ENCODE peak calls at places on chromosomes 7 and 10, in five cellular contexts. L, M, Q, S and C are unnamed samples. For H3K4me1 and H3K27me3, the result is how much of the 10 kb centered on the place peaks cover.

GRCh38 chr10:84026821-84027257 is 112.5 kb upstream of the GHITM start:
- DNase-seq in M (no peak), L (peak), Q (no peak), S (peak), C (no peak)

GRCh38 chr7:35736725-35737124 is 41.8 kb upstream of the HERPUD2 start:
- DNase-seq in S (no peak), M (no peak), L (no peak), Q (no peak), C (no peak)

GRCh38 chr10:118832242-118832651 is 77.5 kb upstream of the CACUL1 start:
- DNase-seq in S (no peak), Q (no peak), M (peak), L (peak), C (no peak)

GRCh38 chr7:3159445-3159844 is 115.8 kb upstream of the CARD11 start:
- DNase-seq in Q (no peak), S (no peak), L (no peak), M (no peak), C (no peak)

GRCh38 chr7:85010306-85010705 is 176.6 kb downstream of the SEMA3D start:
- DNase-seq in Q (no peak), M (no peak), L (no peak), S (no peak), C (no peak)

GRCh38 chr10:117804470-117805011 is 242.2 kb downstream of the RAB11FIP2 start:
- DNase-seq in M (peak), S (no peak), L (peak), Q (no peak), C (no peak)

GRCh38 chr10:92502296-92502695 is 71.6 kb downstream of the IDE start:
- DNase-seq in S (no peak), M (no peak), L (no peak), Q (no peak), C (no peak)

GRCh38 chr7:154183482-154183881 is 131.3 kb downstream of the DPP6 start:
- DNase-seq in M (no peak), Q (no peak), L (peak), S (no peak), C (no peak)

GRCh38 chr7:36309716-36310115 is 79.9 kb upstream of the ANLN start:
- DNase-seq in Q (no peak), M (no peak), L (no peak), S (no peak), C (no peak)

DNA sequence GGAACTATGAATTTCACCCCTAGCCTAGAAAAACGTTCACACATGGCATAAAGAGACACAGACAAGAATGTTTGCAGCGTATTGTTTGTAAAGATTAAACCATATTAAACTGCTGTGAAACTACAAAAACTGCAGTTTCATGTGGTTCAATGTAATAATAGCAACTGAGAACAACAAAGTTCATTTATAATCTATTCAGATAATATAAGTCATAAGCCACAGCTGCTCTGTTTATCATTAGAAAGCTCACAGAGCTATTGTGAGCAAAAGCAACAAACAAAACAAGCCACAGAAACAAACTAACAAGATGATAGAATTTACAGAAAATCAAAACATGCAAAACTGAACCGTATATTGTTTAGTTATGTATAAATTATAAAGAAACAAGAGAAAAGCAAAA is 113.5 kb downstream of the AHR start:
- DNase-seq in S (no peak), M (no peak), L (no peak), Q (no peak), C (no peak)
- H3K4me1 ChIP-seq in S (under half), M (under half), L (under half), Q (under half), C (under half)

GRCh38 chr7:33932832-33933468 is 27.6 kb downstream of the BMPER start:
- DNase-seq in M (peak), Q (peak), S (peak), L (peak), C (peak)
- H3K27ac ChIP-seq in M (no peak), Q (no peak), S (no peak), L (no peak), C (no peak)

DNA sequence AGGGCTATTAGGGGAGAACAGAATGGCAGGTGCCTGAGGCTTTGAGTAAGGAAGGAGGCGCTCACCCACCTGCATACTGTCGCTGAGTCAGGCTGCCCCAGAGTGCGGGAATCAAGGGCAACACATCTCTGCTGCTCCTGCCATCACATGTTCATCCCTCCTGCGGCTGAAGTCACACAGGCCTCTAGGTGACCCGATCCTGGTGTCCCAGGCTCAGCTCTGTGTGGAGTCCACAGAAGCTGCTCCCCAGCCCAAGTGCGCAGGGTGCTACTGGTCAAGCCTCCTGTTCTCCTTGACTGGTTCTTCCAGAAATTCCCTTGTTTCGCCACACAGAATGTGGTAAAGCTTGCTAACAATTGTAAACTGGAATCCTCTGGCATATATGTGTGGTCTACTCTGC is 96.9 kb upstream of the IL6 start:
- DNase-seq in L (no peak), S (no peak), M (no peak), Q (no peak), C (no peak)
- H3K27me3 ChIP-seq in L (under half), S (under half), M (under half), Q (under half), C (under half)

GRCh38 chr10:32337343-32337742 is 9.6 kb downstream of the EPC1 start:
- DNase-seq in M (no peak), L (no peak), S (no peak), Q (no peak), C (no peak)

GRCh38 chr10:32338262-32338661 is 8.7 kb downstream of the EPC1 start:
- DNase-seq in M (no peak), S (no peak), L (no peak), Q (no peak), C (no peak)

GRCh38 chr10:32332299-32332750 is 14.6 kb downstream of the EPC1 start:
- DNase-seq in Q (peak), M (no peak), L (no peak), S (no peak), C (peak)

GRCh38 chr10:32331606-32332005 is 15.4 kb downstream of the EPC1 start:
- DNase-seq in Q (no peak), S (no peak), M (no peak), L (no peak), C (no peak)

DNA sequence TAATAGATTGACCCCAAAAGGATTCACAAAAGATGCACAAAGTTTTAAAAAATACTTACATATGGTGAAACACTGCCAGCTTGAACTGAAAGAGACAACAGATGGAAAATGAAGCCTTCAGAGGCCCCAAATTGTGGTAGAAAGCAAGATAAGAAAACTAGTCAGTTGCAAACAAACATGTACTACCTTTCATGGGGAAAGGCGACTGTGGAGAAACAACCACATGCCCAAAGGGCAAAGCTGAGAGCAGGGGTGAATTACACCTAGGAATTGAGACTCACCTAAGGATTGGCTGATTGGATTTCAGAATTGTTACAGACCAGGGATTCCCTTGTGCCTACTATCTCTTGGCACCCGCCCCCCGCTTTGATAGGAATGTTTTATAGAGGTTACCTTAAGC is 13.1 kb downstream of the EPC1 start:
- DNase-seq in Q (no peak), M (no peak), L (no peak), S (no peak), C (no peak)
- H3K4me1 ChIP-seq in Q (half or more), M (half or more), L (under half), S (under half), C (half or more)

GRCh38 chr10:96579133-96579532 is 7.7 kb downstream of the TM9SF3 start:
- DNase-seq in Q (no peak), M (no peak), L (no peak), S (no peak), C (no peak)
- H3K27ac ChIP-seq in Q (no peak), M (no peak), L (no peak), S (no peak), C (no peak)

DNA sequence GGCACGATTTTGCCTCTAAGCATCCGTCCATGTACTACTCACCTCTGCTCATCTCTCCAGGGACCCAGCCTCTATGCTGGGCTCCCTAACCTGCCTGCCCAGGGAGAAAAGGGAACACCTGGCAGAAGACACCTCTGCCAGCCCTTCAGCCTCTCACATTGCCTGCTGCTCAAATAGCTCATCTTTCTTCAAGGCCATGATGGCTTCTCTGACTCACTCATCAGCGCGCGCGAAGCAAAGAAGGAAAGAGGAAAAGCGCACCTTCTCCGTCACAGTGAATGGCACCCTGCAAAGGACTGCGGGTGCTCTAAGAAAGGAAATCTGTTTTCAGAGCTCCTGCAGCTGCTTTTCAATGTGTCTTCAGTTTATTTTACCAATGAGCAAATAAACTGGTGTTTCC is 174.0 kb downstream of the PRKAG2 start:
- DNase-seq in L (no peak), M (no peak), Q (no peak), S (no peak), C (no peak)
- H3K27me3 ChIP-seq in L (under half), M (under half), Q (under half), S (under half), C (under half)

GRCh38 chr7:30351724-30352123 is 67.3 kb downstream of the ZNRF2 start:
- DNase-seq in S (no peak), L (no peak), Q (no peak), M (no peak), C (no peak)
- H3K4me1 ChIP-seq in S (half or more), L (under half), Q (under half), M (under half), C (under half)

GRCh38 chr10:26454891-26455290 is 16.8 kb downstream of the APBB1IP start:
- DNase-seq in Q (no peak), M (no peak), S (no peak), L (no peak), C (no peak)
- H3K27ac ChIP-seq in Q (no peak), M (no peak), S (no peak), L (no peak), C (no peak)

DNA sequence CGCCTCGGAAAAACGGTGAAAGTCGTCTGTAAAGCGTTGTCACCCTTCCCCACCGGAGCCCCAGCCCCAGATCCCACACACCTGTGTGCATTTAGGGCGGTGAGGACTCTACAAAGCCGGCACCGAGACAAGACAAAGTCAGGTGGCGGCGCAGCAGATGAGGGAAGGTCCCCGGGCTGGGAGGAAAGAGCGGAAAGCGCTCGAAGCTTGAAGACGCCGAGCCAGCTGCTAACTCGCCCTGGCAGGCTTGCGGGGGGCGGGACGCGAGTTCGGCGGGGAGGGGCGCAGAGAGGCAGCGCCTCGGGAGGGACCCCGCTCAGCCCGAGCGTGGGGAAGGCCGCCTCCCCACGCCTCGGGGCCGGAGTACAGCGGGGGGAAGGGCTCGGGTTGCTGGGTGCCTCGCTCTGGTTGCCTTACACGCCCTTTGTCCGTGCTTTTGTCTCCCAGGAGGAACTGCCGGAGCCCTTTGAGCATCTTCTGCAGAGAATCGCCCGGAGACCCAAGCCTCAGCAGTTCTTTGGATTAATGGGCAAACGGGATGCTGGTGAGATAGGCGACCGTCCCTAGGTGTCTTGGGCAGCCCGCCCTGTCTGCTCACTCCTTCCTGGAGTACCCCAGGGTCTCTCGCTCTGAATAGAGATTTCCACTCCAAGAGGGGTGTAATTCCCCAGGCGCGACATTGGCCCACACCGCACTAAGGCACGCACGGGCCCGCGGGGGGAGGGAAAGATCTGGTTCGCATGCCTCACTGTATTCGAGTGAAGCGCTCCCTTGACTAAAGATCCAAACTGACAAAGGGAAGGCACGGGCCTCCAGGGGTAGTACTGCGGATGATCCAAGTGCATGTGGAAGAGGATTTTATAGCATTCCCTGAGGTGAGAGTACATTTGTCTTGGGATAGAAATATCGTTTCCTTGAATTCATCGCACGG is 1.7 kb downstream of the TAC1 start:
- DNase-seq in L (peak), Q (no peak), S (peak), M (no peak), C (no peak)
- H3K27me3 ChIP-seq in L (half or more), Q (under half), S (half or more), M (under half), C (under half)